ENCODE peak calls at places on chromosome 3, in eight cellular contexts. F, R, Z, N, T, E, O and K are unnamed samples.
A peak's percentile ranks its signal among the peaks of the same experiment; 100 is the strongest.

GRCh38 chr3:58237940-58238681 is 519 bp downstream of the ABHD6 start:
- DNase-seq in O (peak; percentile 43), N (peak; percentile 23), T (no peak), E (peak; percentile 86), F (peak; percentile 69), R (no peak), Z (peak; percentile 37), K (peak; percentile 87)

GRCh38 chr3:33299395-33300081 is 22.3 kb downstream of the FBXL2 start:
- DNase-seq in Z (peak; percentile 48), F (no peak), R (no peak), N (no peak), E (no peak), O (no peak), T (peak; percentile 64), K (no peak)

GRCh38 chr3:28989646-28990089 is 291.2 kb upstream of the RBMS3 start:
- DNase-seq in F (no peak), R (no peak), Z (no peak), T (peak; percentile 52), E (no peak), O (no peak), N (no peak), K (no peak)

GRCh38 chr3:30760040-30760439 is 134.4 kb downstream of the GADL1 start:
- DNase-seq in Z (no peak), F (no peak), R (no peak), O (no peak), N (no peak), T (no peak), E (no peak), K (no peak)

GRCh38 chr3:196712514-196713413 is 587 bp downstream of the PIGX start:
- DNase-seq in N (no peak), E (peak; percentile 67), Z (no peak), R (peak; percentile 54), O (peak; percentile 52), F (peak; percentile 73), T (peak; percentile 44), K (peak; percentile 85)

GRCh38 chr3:127748754-127749327 is 73.5 kb downstream of the MGLL start:
- DNase-seq in O (no peak), T (no peak), R (no peak), F (no peak), Z (no peak), N (no peak), E (no peak), K (no peak)

GRCh38 chr3:59862686-59863085 is 812.9 kb upstream of the CFAP20DC start:
- DNase-seq in R (no peak), F (no peak), O (no peak), E (no peak), Z (peak; percentile 19), T (peak; percentile 95), N (no peak), K (no peak)

GRCh38 chr3:184568918-184569829 is 7.6 kb downstream of the EPHB3 start:
- DNase-seq in F (peak; percentile 94), Z (peak; percentile 64), E (peak; percentile 56), T (peak; percentile 75), N (no peak), R (no peak), O (no peak), K (peak; percentile 92)

GRCh38 chr3:60703956-60704736 is 547.1 kb downstream of the FHIT start:
- DNase-seq in T (peak; percentile 13), F (no peak), O (no peak), N (no peak), R (no peak), Z (no peak), E (no peak), K (no peak)

GRCh38 chr3:49017229-49017615 is 1.2 kb downstream of the DALRD3 start:
- DNase-seq in N (no peak), Z (no peak), E (no peak), O (no peak), F (no peak), T (no peak), R (no peak), K (peak; percentile 30)

GRCh38 chr3:55746808-55747413 is 259.8 kb upstream of the WNT5A start:
- DNase-seq in T (no peak), F (no peak), O (no peak), R (no peak), N (no peak), Z (no peak), E (no peak), K (no peak)

GRCh38 chr3:122993573-122993972 is 34.0 kb downstream of the SEMA5B start:
- DNase-seq in E (no peak), T (no peak), R (no peak), Z (no peak), F (no peak), N (no peak), O (no peak), K (no peak)